ENCODE peak calls at places on chromosomes 2 and 18, in four cellular contexts. F, R, B and C are unnamed samples.

GRCh38 chr2:24579053-24579803 is 88.2 kb downstream of the NCOA1 start:
- DNase-seq in F (no peak), B (no peak), R (no peak), C (no peak)

GRCh38 chr2:109493176-109493935 is 120.4 kb downstream of the SEPTIN10 start:
- DNase-seq in F (no peak), B (no peak), R (no peak), C (no peak)

GRCh38 chr2:187774551-187775071 is 220.4 kb upstream of the TFPI start:
- DNase-seq in R (no peak), B (no peak), F (no peak), C (no peak)

GRCh38 chr2:113711857-113712256 is 44.6 kb downstream of the SLC35F5 start:
- DNase-seq in R (no peak), B (no peak), F (no peak), C (no peak)

GRCh38 chr18:48896875-48897511 is 53.8 kb downstream of the SMAD7 start:
- DNase-seq in R (no peak), F (no peak), B (peak), C (peak)

GRCh38 chr2:96697476-96697875 is 42.4 kb downstream of the LMAN2L start:
- DNase-seq in B (no peak), F (no peak), R (no peak), C (no peak)

GRCh38 chr18:26656944-26657536 is 108.7 kb upstream of the KCTD1 start:
- DNase-seq in F (no peak), B (peak), R (no peak), C (no peak)

GRCh38 chr18:8793445-8794132 is 88.2 kb downstream of the MTCL1 start:
- DNase-seq in B (no peak), R (no peak), F (no peak), C (no peak)

GRCh38 chr2:232493701-232494426 is 6.2 kb upstream of the ECEL1 start:
- DNase-seq in F (no peak), B (no peak), R (no peak), C (no peak)

GRCh38 chr2:72847916-72848315 is 22.1 kb upstream of the EXOC6B start:
- DNase-seq in F (no peak), R (no peak), B (no peak), C (no peak)

GRCh38 chr18:10402876-10403559 is 51.4 kb upstream of the APCDD1 start:
- DNase-seq in B (no peak), R (no peak), F (no peak), C (no peak)

GRCh38 chr2:158580760-158581159 is 124.0 kb downstream of the PKP4 start:
- DNase-seq in B (no peak), F (no peak), R (no peak), C (no peak)

GRCh38 chr2:112768432-112768831 is 4.0 kb upstream of the CKAP2L start:
- DNase-seq in F (no peak), B (no peak), R (no peak), C (no peak)

GRCh38 chr2:142112648-142113278 is 18.1 kb downstream of the LRP1B start:
- DNase-seq in B (no peak), F (peak), R (no peak), C (no peak)

GRCh38 chr18:27723168-27723567 is 453.8 kb downstream of the CDH2 start:
- DNase-seq in B (no peak), F (no peak), R (no peak), C (no peak)

GRCh38 chr2:66370824-66371223 is 64.1 kb upstream of the MEIS1 start:
- DNase-seq in R (no peak), B (no peak), F (no peak), C (no peak)

GRCh38 chr18:67517224-67517765 is 775 bp upstream of the DSEL start:
- DNase-seq in B (no peak), R (no peak), F (no peak), C (no peak)

GRCh38 chr2:36812196-36812595 is 115.7 kb downstream of the VIT start:
- DNase-seq in B (peak), F (peak), R (peak), C (peak)

GRCh38 chr2:144480257-144480656 is 39.7 kb downstream of the ZEB2 start:
- DNase-seq in B (no peak), R (no peak), F (no peak), C (no peak)

GRCh38 chr2:18077211-18077610 is 198.7 kb downstream of the KCNS3 start:
- DNase-seq in R (no peak), F (no peak), B (no peak), C (no peak)

GRCh38 chr2:144152817-144153271 is 367.1 kb downstream of the ZEB2 start:
- DNase-seq in R (no peak), F (no peak), B (no peak), C (peak)

GRCh38 chr2:191158179-191158578 is 7.4 kb upstream of the STAT4 start:
- DNase-seq in F (no peak), R (no peak), B (no peak), C (no peak)

GRCh38 chr2:114001936-114002335 is 112.0 kb downstream of the ACTR3 start:
- DNase-seq in B (no peak), F (no peak), R (no peak), C (no peak)

GRCh38 chr2:69701100-69701945 is 40.6 kb upstream of the ANXA4 start:
- DNase-seq in R (no peak), B (no peak), F (no peak), C (no peak)

GRCh38 chr18:38750786-38751185 is 1185.2 kb upstream of the CELF4 start:
- DNase-seq in F (no peak), R (no peak), B (no peak), C (no peak)

GRCh38 chr2:38375711-38376345 is 1.2 kb downstream of the ATL2 start:
- DNase-seq in R (no peak), B (no peak), F (no peak), C (no peak)

GRCh38 chr2:236754234-236754924 is 184.8 kb downstream of the ACKR3 start:
- DNase-seq in B (no peak), F (no peak), R (no peak), C (no peak)

GRCh38 chr2:239363946-239364637 is 36.7 kb downstream of the HDAC4 start:
- DNase-seq in R (no peak), B (no peak), F (no peak), C (no peak)

GRCh38 chr2:205654878-205655601 is 27.3 kb upstream of the NRP2 start:
- DNase-seq in R (no peak), F (no peak), B (no peak), C (no peak)

GRCh38 chr2:108243566-108243965 is 3.8 kb downstream of the SULT1C3 start:
- DNase-seq in F (no peak), B (no peak), R (no peak), C (no peak)

GRCh38 chr2:21146638-21147037 is 22.9 kb downstream of the TDRD15 start:
- DNase-seq in F (no peak), B (no peak), R (no peak), C (no peak)

GRCh38 chr2:114025030-114025429 is 135.1 kb downstream of the ACTR3 start:
- DNase-seq in B (no peak), F (no peak), R (no peak), C (no peak)

GRCh38 chr18:61898576-61899205 is 5.9 kb upstream of the RNF152 start:
- DNase-seq in F (no peak), B (peak), R (no peak), C (no peak)

GRCh38 chr2:26852405-26853348 is 4.7 kb downstream of the DPYSL5 start:
- DNase-seq in B (no peak), R (no peak), F (no peak), C (no peak)

GRCh38 chr18:59918320-59918755 is 18.5 kb downstream of the PMAIP1 start:
- DNase-seq in F (peak), B (no peak), R (no peak), C (peak)
- TF ChIP-seq SRF in F (no peak), B (no peak), R (no peak), C (no peak)

GRCh38 chr2:235639885-235640284 is 146.0 kb downstream of the AGAP1 start:
- DNase-seq in F (no peak), R (no peak), B (no peak), C (no peak)

GRCh38 chr2:235640900-235641299 is 147.1 kb downstream of the AGAP1 start:
- DNase-seq in F (no peak), R (no peak), B (no peak), C (no peak)

GRCh38 chr2:235638541-235639192 is 144.8 kb downstream of the AGAP1 start:
- DNase-seq in R (no peak), F (no peak), B (no peak), C (no peak)

GRCh38 chr2:235637906-235638305 is 144.1 kb downstream of the AGAP1 start:
- DNase-seq in B (no peak), R (no peak), F (no peak), C (no peak)

GRCh38 chr2:235639387-235639786 is 145.5 kb downstream of the AGAP1 start:
- DNase-seq in B (no peak), R (no peak), F (no peak), C (no peak)
- TF ChIP-seq SRF in B (no peak), R (no peak), F (no peak), C (no peak)

GRCh38 chr18:79530821-79531220 is 135.1 kb downstream of the NFATC1 start:
- DNase-seq in F (no peak), B (no peak), R (no peak), C (no peak)

GRCh38 chr18:79531386-79531785 is 135.7 kb downstream of the NFATC1 start:
- DNase-seq in R (no peak), B (no peak), F (no peak), C (no peak)

GRCh38 chr18:79532690-79533058 is 136.9 kb downstream of the NFATC1 start:
- DNase-seq in R (no peak), B (no peak), F (no peak), C (no peak)

GRCh38 chr18:79533146-79533545 is 137.4 kb downstream of the NFATC1 start:
- DNase-seq in B (no peak), F (no peak), R (no peak), C (no peak)

GRCh38 chr18:79531926-79532689 is 136.4 kb downstream of the NFATC1 start:
- DNase-seq in B (no peak), F (no peak), R (no peak), C (no peak)
- TF ChIP-seq SRF in B (no peak), F (no peak), R (no peak), C (no peak)

GRCh38 chr18:24773101-24773500 is 312.7 kb downstream of the HRH4 start:
- DNase-seq in B (no peak), R (no peak), F (no peak), C (no peak)

DNA sequence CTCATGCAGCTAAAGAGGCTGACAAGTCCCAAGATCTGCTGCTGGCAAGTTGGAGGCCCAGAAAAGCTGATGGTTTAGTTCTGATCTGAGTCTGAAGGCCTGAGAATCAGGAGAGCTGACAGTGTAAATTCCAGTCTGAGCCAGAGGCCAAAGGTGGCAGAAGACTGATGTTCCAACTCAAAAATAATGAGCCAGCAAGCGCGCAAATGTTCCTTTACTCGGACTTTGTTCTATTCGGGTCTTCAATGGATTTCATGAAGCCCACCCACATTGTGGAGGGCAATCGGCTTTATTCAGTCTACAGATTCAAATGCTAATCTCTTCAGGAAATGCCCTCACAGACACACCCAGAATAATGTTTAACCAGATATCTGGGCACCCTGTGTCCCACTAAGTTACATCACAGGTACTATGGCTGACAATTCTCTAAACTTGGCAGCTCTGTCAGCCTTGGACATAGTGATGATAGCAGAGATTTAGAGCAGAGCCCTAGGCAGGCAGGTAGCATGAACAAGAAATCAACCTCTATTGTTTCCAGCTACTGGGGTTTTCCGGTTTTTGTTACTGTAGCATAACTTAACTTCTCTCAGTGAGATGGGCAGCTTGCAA is 318.5 kb downstream of the HRH4 start:
- DNase-seq in B (no peak), R (no peak), F (no peak), C (no peak)
- TF ChIP-seq SRF in B (no peak), R (no peak), F (no peak), C (no peak)

GRCh38 chr2:240840435-240841060 is 20.5 kb upstream of the KIF1A start:
- DNase-seq in R (peak), F (peak), B (peak), C (peak)
- TF ChIP-seq SRF in R (no peak), F (no peak), B (no peak), C (no peak)

GRCh38 chr2:207180741-207181140 is 15.0 kb upstream of the KLF7 start:
- DNase-seq in F (no peak), B (no peak), R (no peak), C (no peak)
- TF ChIP-seq SRF in F (no peak), B (no peak), R (no peak), C (no peak)

GRCh38 chr2:46294185-46294836 is 2.9 kb upstream of the EPAS1 start:
- DNase-seq in R (no peak), B (no peak), F (no peak), C (peak)
- TF ChIP-seq SRF in R (no peak), B (no peak), F (no peak), C (no peak)